ENCODE peak calls at places on chromosomes 5 and 9, in five cellular contexts. One of them, this sample, is unnamed.
A peak's percentile ranks its signal among the peaks of the same experiment; 100 is the strongest.

GRCh38 chr5:78829811-78830499 is 155.2 kb downstream of the ARSB start:
- DNase-seq in nephron progenitor cell: no peak
- DNase-seq in transverse colon: peak; percentile 13
- DNase-seq in lung: no peak
- DNase-seq in breast epithelium: no peak
- DNase-seq in this sample: no peak

GRCh38 chr9:573551-574410 is 267.7 kb upstream of the DMRT1 start:
- DNase-seq in lung: peak; percentile 49
- DNase-seq in breast epithelium: no peak
- DNase-seq in transverse colon: no peak
- DNase-seq in nephron progenitor cell: peak; percentile 10
- DNase-seq in this sample: no peak

GRCh38 chr9:121613009-121613766 is 38.2 kb upstream of the DAB2IP start:
- DNase-seq in nephron progenitor cell: no peak
- DNase-seq in lung: no peak
- DNase-seq in breast epithelium: no peak
- DNase-seq in transverse colon: no peak
- DNase-seq in this sample: no peak

GRCh38 chr9:137032893-137033292 is 1.0 kb upstream of the FUT7 start:
- DNase-seq in nephron progenitor cell: no peak
- DNase-seq in transverse colon: no peak
- DNase-seq in breast epithelium: no peak
- DNase-seq in lung: no peak
- DNase-seq in this sample: no peak

GRCh38 chr5:138659561-138659960 is 84.4 kb upstream of the HSPA9 start:
- DNase-seq in nephron progenitor cell: no peak
- DNase-seq in transverse colon: no peak
- DNase-seq in breast epithelium: peak; percentile 17
- DNase-seq in lung: no peak
- DNase-seq in this sample: no peak

GRCh38 chr5:179110528-179110927 is 50.4 kb downstream of the ZNF354C start:
- DNase-seq in breast epithelium: no peak
- DNase-seq in transverse colon: no peak
- DNase-seq in lung: no peak
- DNase-seq in nephron progenitor cell: no peak
- DNase-seq in this sample: no peak

GRCh38 chr5:83401775-83402174 is 69.8 kb upstream of the VCAN start:
- DNase-seq in transverse colon: no peak
- DNase-seq in lung: no peak
- DNase-seq in nephron progenitor cell: no peak
- DNase-seq in breast epithelium: no peak
- DNase-seq in this sample: no peak

GRCh38 chr5:139982157-139982974 is 60.7 kb downstream of the NRG2 start:
- DNase-seq in nephron progenitor cell: no peak
- DNase-seq in transverse colon: peak; percentile 12
- DNase-seq in breast epithelium: no peak
- DNase-seq in lung: no peak
- DNase-seq in this sample: no peak

GRCh38 chr5:44663991-44664710 is 144.6 kb upstream of the MRPS30 start:
- DNase-seq in breast epithelium: no peak
- DNase-seq in transverse colon: no peak
- DNase-seq in lung: no peak
- DNase-seq in nephron progenitor cell: no peak
- DNase-seq in this sample: no peak

GRCh38 chr9:4932681-4933080 is 52.4 kb upstream of the JAK2 start:
- DNase-seq in nephron progenitor cell: no peak
- DNase-seq in breast epithelium: no peak
- DNase-seq in transverse colon: no peak
- DNase-seq in lung: no peak
- DNase-seq in this sample: no peak

GRCh38 chr5:14946813-14947640 is 75.4 kb upstream of the ANKH start:
- DNase-seq in lung: no peak
- DNase-seq in nephron progenitor cell: no peak
- DNase-seq in breast epithelium: no peak
- DNase-seq in transverse colon: peak; percentile 21
- DNase-seq in this sample: no peak

GRCh38 chr5:95961617-95962474 is at the start of gene ELL2:
- DNase-seq in lung: peak; percentile 99
- DNase-seq in breast epithelium: peak; percentile 98
- DNase-seq in nephron progenitor cell: peak; percentile 98
- DNase-seq in transverse colon: peak; percentile 100
- DNase-seq in this sample: peak; percentile 92
- TF ChIP-seq CTCF in lung: no peak
- TF ChIP-seq CTCF in breast epithelium: no peak
- TF ChIP-seq CTCF in nephron progenitor cell: no peak
- TF ChIP-seq CTCF in transverse colon: no peak
- TF ChIP-seq CTCF in this sample: no peak

GRCh38 chr9:129320575-129321311 is 142.7 kb upstream of the IER5L start:
- DNase-seq in nephron progenitor cell: peak; percentile 48
- DNase-seq in transverse colon: peak; percentile 48
- DNase-seq in breast epithelium: peak; percentile 62
- DNase-seq in lung: peak; percentile 67
- DNase-seq in this sample: peak; percentile 42
- TF ChIP-seq CTCF in nephron progenitor cell: no peak
- TF ChIP-seq CTCF in transverse colon: peak; percentile 8
- TF ChIP-seq CTCF in breast epithelium: peak; percentile 30
- TF ChIP-seq CTCF in lung: no peak
- TF ChIP-seq CTCF in this sample: no peak

DNA sequence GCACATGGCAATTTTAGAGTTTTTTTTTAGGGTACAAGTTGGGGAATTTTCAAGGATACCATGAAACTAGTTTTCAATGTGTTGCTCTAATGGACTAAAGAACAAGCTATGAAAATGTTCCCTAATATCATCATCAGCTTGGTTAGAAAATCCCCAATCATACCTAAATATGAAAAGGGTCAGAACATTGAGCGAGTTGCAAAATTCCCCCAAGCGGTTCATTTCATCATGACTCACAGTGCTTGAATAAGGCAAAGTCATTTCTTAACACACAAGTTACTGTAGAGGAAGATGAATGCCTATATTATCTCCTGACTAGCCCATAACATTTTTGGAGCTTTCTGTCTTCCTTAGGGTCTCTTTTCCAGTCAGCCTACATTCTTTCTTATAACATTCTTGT is 62.7 kb downstream of the ST8SIA4 start:
- DNase-seq in transverse colon: no peak
- DNase-seq in nephron progenitor cell: no peak
- DNase-seq in breast epithelium: no peak
- DNase-seq in lung: no peak
- DNase-seq in this sample: no peak
- TF ChIP-seq CTCF in transverse colon: no peak
- TF ChIP-seq CTCF in nephron progenitor cell: no peak
- TF ChIP-seq CTCF in breast epithelium: no peak
- TF ChIP-seq CTCF in lung: no peak
- TF ChIP-seq CTCF in this sample: no peak

GRCh38 chr5:131661931-131662330 is 26.9 kb upstream of the RAPGEF6 start:
- DNase-seq in lung: no peak
- DNase-seq in breast epithelium: no peak
- DNase-seq in nephron progenitor cell: no peak
- DNase-seq in transverse colon: no peak
- DNase-seq in this sample: no peak
- TF ChIP-seq CTCF in lung: no peak
- TF ChIP-seq CTCF in breast epithelium: no peak
- TF ChIP-seq CTCF in nephron progenitor cell: no peak
- TF ChIP-seq CTCF in transverse colon: no peak
- TF ChIP-seq CTCF in this sample: no peak

GRCh38 chr9:113296796-113297558 is 6.2 kb downstream of the RNF183 start:
- DNase-seq in breast epithelium: no peak
- DNase-seq in nephron progenitor cell: no peak
- DNase-seq in lung: no peak
- DNase-seq in transverse colon: no peak
- DNase-seq in this sample: no peak

GRCh38 chr9:113302792-113303418 is at the start of gene RNF183:
- DNase-seq in transverse colon: peak; percentile 32
- DNase-seq in lung: no peak
- DNase-seq in nephron progenitor cell: peak; percentile 26
- DNase-seq in breast epithelium: no peak
- DNase-seq in this sample: no peak

GRCh38 chr9:113298311-113298710 is 4.9 kb downstream of the RNF183 start:
- DNase-seq in nephron progenitor cell: no peak
- DNase-seq in lung: no peak
- DNase-seq in breast epithelium: no peak
- DNase-seq in transverse colon: no peak
- DNase-seq in this sample: no peak

GRCh38 chr9:113299800-113300292 is 3.3 kb downstream of the RNF183 start:
- DNase-seq in lung: peak; percentile 32
- DNase-seq in breast epithelium: no peak
- DNase-seq in nephron progenitor cell: no peak
- DNase-seq in transverse colon: peak; percentile 49
- DNase-seq in this sample: no peak

GRCh38 chr9:113298924-113299770 is 4.0 kb downstream of the RNF183 start:
- DNase-seq in nephron progenitor cell: no peak
- DNase-seq in transverse colon: no peak
- DNase-seq in lung: no peak
- DNase-seq in breast epithelium: no peak
- DNase-seq in this sample: no peak
- TF ChIP-seq CTCF in nephron progenitor cell: no peak
- TF ChIP-seq CTCF in transverse colon: no peak
- TF ChIP-seq CTCF in lung: no peak
- TF ChIP-seq CTCF in breast epithelium: no peak
- TF ChIP-seq CTCF in this sample: no peak

DNA sequence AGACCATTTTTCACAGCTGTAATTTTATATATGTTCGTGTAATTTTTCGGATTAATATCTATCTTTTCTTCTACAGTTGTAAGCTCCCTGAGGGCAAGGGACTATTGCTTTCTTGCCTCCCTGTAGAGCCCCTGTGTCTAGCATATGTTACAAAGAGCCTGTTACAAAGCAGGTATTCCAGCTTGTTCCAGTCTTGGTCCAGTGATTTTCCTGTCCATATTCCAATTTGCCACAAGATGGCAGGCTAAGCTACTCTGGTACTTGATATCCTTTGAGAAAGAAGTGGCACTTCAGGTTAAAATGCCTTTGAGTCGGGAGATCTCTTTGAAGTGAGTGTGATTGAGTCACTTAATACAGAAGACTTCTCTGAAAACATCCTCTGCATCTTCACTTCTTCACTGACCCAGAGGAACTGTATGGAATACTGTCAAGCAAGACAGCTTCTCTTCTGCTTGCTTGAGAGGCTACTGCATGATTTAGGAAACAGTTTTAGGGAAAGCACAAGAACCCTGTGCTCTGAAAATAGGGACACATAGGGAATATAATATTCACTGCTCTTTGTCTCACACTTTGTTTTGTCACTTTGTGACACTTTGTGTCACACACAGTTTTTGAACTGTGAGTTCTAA is 24.5 kb downstream of the CAVIN4 start:
- DNase-seq in lung: no peak
- DNase-seq in breast epithelium: no peak
- DNase-seq in nephron progenitor cell: peak; percentile 37
- DNase-seq in transverse colon: no peak
- DNase-seq in this sample: no peak
- TF ChIP-seq CTCF in lung: peak; percentile 30
- TF ChIP-seq CTCF in breast epithelium: peak; percentile 38
- TF ChIP-seq CTCF in nephron progenitor cell: peak; percentile 68
- TF ChIP-seq CTCF in transverse colon: peak; percentile 44
- TF ChIP-seq CTCF in this sample: no peak

DNA sequence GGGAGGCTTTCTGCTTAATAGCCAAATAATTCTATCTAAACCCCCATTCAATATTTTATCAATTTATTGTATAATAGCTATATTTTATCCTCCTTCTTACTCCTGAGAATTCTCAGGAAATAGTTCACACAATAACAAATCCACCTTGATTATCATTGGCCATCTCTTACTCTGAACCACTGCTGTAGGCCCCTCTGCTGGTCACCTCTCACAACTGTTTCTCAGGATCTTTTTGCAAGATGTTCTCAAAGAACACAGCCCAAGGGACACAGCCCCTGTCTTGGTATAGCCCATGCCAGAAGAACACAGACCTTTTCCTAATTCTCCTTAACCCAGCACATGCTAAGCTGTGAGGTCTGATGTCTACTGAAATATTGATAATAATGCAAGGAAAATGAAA is 74.9 kb upstream of the HTR4 start:
- DNase-seq in nephron progenitor cell: no peak
- DNase-seq in breast epithelium: no peak
- DNase-seq in transverse colon: peak; percentile 15
- DNase-seq in lung: no peak
- DNase-seq in this sample: no peak
- TF ChIP-seq CTCF in nephron progenitor cell: no peak
- TF ChIP-seq CTCF in breast epithelium: no peak
- TF ChIP-seq CTCF in transverse colon: peak; percentile 26
- TF ChIP-seq CTCF in lung: no peak
- TF ChIP-seq CTCF in this sample: no peak

GRCh38 chr5:107765685-107766063 is 94.9 kb upstream of the EFNA5 start:
- DNase-seq in transverse colon: no peak
- DNase-seq in breast epithelium: no peak
- DNase-seq in lung: no peak
- DNase-seq in nephron progenitor cell: no peak
- DNase-seq in this sample: no peak
- TF ChIP-seq CTCF in transverse colon: no peak
- TF ChIP-seq CTCF in breast epithelium: no peak
- TF ChIP-seq CTCF in lung: no peak
- TF ChIP-seq CTCF in nephron progenitor cell: no peak
- TF ChIP-seq CTCF in this sample: no peak